ENCODE peak calls at places on chromosomes 11 and 22, in nine cellular contexts. M is esophagus muscularis mucosa; Q is CD8-positive, alpha-beta T cell; V is heart right ventricle; Z is upper lobe of right lung; Y is left ventricle myocardium inferior; E is MM.1S; S is fibroblast of lung; H is endothelial cell of umbilical vein. W is an unnamed sample.

GRCh38 chr11:19576054-19576453 is 136.6 kb upstream of the NAV2 start:
- DNase-seq in E (no peak), M (no peak), Q (no peak), Y (no peak), H (no peak), Z (peak), V (no peak), S (peak), W (no peak)

GRCh38 chr11:122024278-122024677 is 91.7 kb downstream of the BLID start:
- DNase-seq in M (no peak), Q (no peak), Y (no peak), S (no peak), V (no peak), Z (no peak), H (no peak), E (no peak), W (no peak)

GRCh38 chr11:83951521-83951920 is 665.4 kb upstream of the CCDC90B start:
- DNase-seq in Z (no peak), E (no peak), S (no peak), Y (no peak), Q (no peak), H (no peak), V (no peak), M (no peak), W (no peak)

GRCh38 chr11:134369656-134370525 is 38.1 kb downstream of the GLB1L2 start:
- DNase-seq in H (no peak), Q (no peak), M (no peak), E (no peak), Y (no peak), V (no peak), Z (peak), S (no peak), W (no peak)

GRCh38 chr11:10382518-10382917 is 72.5 kb upstream of the AMPD3 start:
- DNase-seq in H (no peak), E (no peak), S (no peak), Z (no peak), Y (no peak), M (peak), Q (no peak), V (no peak), W (no peak)

GRCh38 chr11:32204751-32205150 is 113.9 kb downstream of the RCN1 start:
- DNase-seq in V (no peak), M (no peak), Y (no peak), S (no peak), H (no peak), E (no peak), Z (no peak), Q (no peak), W (no peak)

GRCh38 chr11:18769802-18770456 is 21.7 kb downstream of the PTPN5 start:
- DNase-seq in H (no peak), M (no peak), Y (no peak), V (no peak), Z (no peak), E (peak), S (no peak), Q (no peak), W (no peak)

GRCh38 chr11:30960387-30960992 is 374.3 kb upstream of the MPPED2 start:
- DNase-seq in S (peak), M (no peak), Z (no peak), E (peak), H (peak), Y (no peak), Q (no peak), V (no peak), W (no peak)

GRCh38 chr11:118660646-118661424 is 18.6 kb downstream of the TREH start:
- DNase-seq in S (no peak), V (no peak), M (no peak), H (no peak), Z (no peak), Q (no peak), E (no peak), Y (no peak), W (no peak)

GRCh38 chr11:123170929-123171328 is 24.1 kb downstream of the CLMP start:
- DNase-seq in Y (no peak), S (no peak), H (no peak), E (no peak), Q (no peak), Z (no peak), V (no peak), M (no peak), W (no peak)

GRCh38 chr11:123176785-123177184 is 18.3 kb downstream of the CLMP start:
- DNase-seq in S (no peak), E (no peak), H (no peak), Y (no peak), V (no peak), Q (no peak), M (no peak), Z (no peak), W (no peak)

GRCh38 chr11:123173040-123173855 is 21.8 kb downstream of the CLMP start:
- DNase-seq in Y (no peak), S (peak), V (no peak), E (no peak), Q (no peak), H (no peak), M (no peak), Z (no peak), W (peak)

GRCh38 chr11:123173856-123174186 is 21.2 kb downstream of the CLMP start:
- DNase-seq in S (no peak), Y (no peak), E (no peak), Q (no peak), M (no peak), H (no peak), V (no peak), Z (no peak), W (no peak)

GRCh38 chr11:123174196-123175183 is 20.6 kb downstream of the CLMP start:
- DNase-seq in E (no peak), S (peak), Q (no peak), V (no peak), H (no peak), Y (no peak), Z (no peak), M (no peak), W (peak)
- H3K27ac ChIP-seq in E (no peak), S (peak), Q (no peak), V (peak), H (no peak), Y (peak), Z (peak), M (peak), W (no peak)

GRCh38 chr22:22689621-22690345 is 45.4 kb downstream of the GGTLC2 start:
- DNase-seq in V (no peak), H (no peak), E (no peak), Z (no peak), Y (no peak), M (no peak), S (no peak), Q (no peak), W (no peak)
- H3K27ac ChIP-seq in V (no peak), H (no peak), E (no peak), Z (no peak), Y (no peak), M (no peak), S (no peak), Q (no peak), W (no peak)

DNA sequence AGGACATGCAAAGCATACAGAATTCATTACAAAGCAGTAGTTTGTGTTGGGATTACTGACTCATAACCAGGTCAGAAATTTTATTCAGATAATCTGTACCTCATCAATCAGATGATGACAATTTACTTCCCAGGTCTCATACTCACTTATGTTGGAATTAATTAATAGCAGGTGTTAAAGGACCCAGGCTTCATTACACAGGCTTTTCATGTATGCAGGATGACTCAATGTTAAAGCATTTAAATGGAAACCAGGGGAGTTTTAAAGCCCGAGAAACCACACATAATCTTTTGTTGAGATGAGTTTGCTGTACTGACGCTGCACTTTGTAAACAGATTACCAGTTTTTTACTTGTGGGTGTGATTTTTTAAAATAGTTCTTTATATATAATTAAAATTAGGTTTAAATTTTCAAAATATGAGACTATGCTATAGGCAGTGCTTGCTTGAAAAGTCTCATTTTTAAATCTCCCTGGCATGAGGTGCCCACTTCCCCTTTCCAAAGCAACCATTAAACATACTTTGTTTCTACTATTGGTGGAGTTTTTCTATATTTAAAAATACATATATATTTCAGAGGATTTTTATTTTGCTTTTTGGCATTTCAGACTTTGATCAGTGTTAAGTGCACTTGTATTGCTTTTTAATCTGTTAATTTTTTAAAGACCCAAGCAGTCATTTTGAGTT is 41.0 kb downstream of the CEP57 start:
- DNase-seq in M (no peak), S (peak), Y (no peak), V (no peak), Q (no peak), H (peak), E (no peak), Z (no peak), W (no peak)
- H3K27ac ChIP-seq in M (no peak), S (peak), Y (no peak), V (no peak), Q (no peak), H (no peak), E (no peak), Z (no peak), W (no peak)

GRCh38 chr11:7415537-7415817 is 69.8 kb upstream of the OLFML1 start:
- DNase-seq in V (no peak), M (peak), S (no peak), E (no peak), H (no peak), Q (no peak), Z (no peak), Y (no peak), W (no peak)
- H3K27ac ChIP-seq in V (no peak), M (no peak), S (no peak), E (no peak), H (no peak), Q (no peak), Z (no peak), Y (no peak), W (no peak)

DNA sequence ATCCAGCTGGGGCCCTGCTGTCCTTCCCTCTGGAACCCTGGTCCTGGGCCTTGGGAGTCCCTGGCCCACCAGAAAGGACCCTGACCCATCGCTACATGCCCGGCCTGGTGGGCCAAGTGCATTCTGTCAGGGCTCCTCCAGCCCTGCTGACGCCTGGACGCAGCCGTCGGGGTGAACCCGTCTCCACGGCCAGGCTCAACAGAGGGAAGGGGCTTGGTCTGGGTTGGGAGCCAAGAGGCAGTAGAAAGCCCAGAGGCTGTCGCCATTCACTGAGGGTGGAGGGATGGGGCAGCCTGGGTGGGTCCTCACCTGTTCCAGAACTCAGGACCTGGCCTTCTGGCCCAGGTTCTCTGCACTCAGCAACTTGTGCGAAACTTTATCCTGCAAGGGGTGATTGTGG is 39.0 kb downstream of the TOLLIP start:
- DNase-seq in Q (no peak), M (no peak), V (no peak), E (no peak), H (no peak), S (no peak), Y (no peak), Z (no peak), W (no peak)
- H3K27ac ChIP-seq in Q (no peak), M (no peak), V (no peak), E (no peak), H (no peak), S (no peak), Y (no peak), Z (no peak), W (no peak)

W was measured in pancreas.